ENCODE peak calls at places on chromosomes 13 and 19, in five cellular contexts. I is heart right ventricle, C is neural progenitor cell, M is gastrocnemius medialis, N is AG04450. B is an unnamed sample.

GRCh38 chr13:26460652-26461051 is 96.8 kb upstream of the WASF3 start:
- DNase-seq in I (peak), C (no peak), M (peak), N (no peak), B (no peak)

GRCh38 chr19:7947939-7948338 is 4.5 kb upstream of the TIMM44 start:
- DNase-seq in I (no peak), C (no peak), M (no peak), N (no peak), B (no peak)

GRCh38 chr19:41398603-41399002 is 985 bp downstream of the BCKDHA start:
- DNase-seq in I (no peak), C (no peak), M (no peak), N (no peak), B (no peak)

GRCh38 chr13:110262494-110262893 is 44.5 kb downstream of the COL4A1 start:
- DNase-seq in I (no peak), C (peak), M (no peak), N (no peak), B (no peak)

GRCh38 chr19:33702606-33703437 is 81.1 kb downstream of the CHST8 start:
- DNase-seq in I (no peak), C (no peak), M (no peak), N (no peak), B (no peak)

GRCh38 chr19:44948763-44949374 is 3.0 kb downstream of the APOC2 start:
- DNase-seq in I (no peak), C (no peak), M (no peak), N (no peak), B (no peak)

GRCh38 chr19:58328999-58329398 is 2.2 kb downstream of the ZSCAN22 start:
- DNase-seq in I (no peak), C (peak), M (no peak), N (no peak), B (peak)

GRCh38 chr13:84137292-84137691 is 255.0 kb upstream of the SLITRK1 start:
- DNase-seq in I (no peak), C (no peak), M (no peak), N (no peak), B (no peak)

GRCh38 chr19:54357381-54357780 is 7.3 kb downstream of the LAIR1 start:
- DNase-seq in I (no peak), C (no peak), M (no peak), N (no peak), B (no peak)

GRCh38 chr13:113852536-113853517 is 11.0 kb downstream of the GAS6 start:
- DNase-seq in I (no peak), C (no peak), M (no peak), N (no peak), B (peak)

GRCh38 chr13:50334092-50334778 is 319.0 kb downstream of the KCNRG start:
- DNase-seq in I (no peak), C (no peak), M (no peak), N (no peak), B (no peak)

GRCh38 chr13:114296448-114296847 is 15.0 kb downstream of the UPF3A start:
- DNase-seq in I (no peak), C (no peak), M (no peak), N (no peak), B (no peak)

GRCh38 chr19:3606174-3606689 is 443 bp downstream of the TBXA2R start:
- DNase-seq in I (no peak), C (peak), M (no peak), N (no peak), B (no peak)

GRCh38 chr13:90696656-90697055 is 650.8 kb upstream of the MIR17HG start:
- DNase-seq in I (no peak), C (no peak), M (no peak), N (no peak), B (no peak)

GRCh38 chr19:16915734-16916133 is 26.9 kb downstream of the F2RL3 start:
- DNase-seq in I (no peak), C (no peak), M (no peak), N (no peak), B (no peak)

GRCh38 chr13:64928704-64929499 is 2301.2 kb downstream of the PCDH9 start:
- DNase-seq in I (no peak), C (no peak), M (no peak), N (peak), B (no peak)

GRCh38 chr13:110684388-110685056 is 21.4 kb downstream of the CARS2 start:
- DNase-seq in I (no peak), C (no peak), M (no peak), N (no peak), B (no peak)

GRCh38 chr19:1469936-1470863 is 8.8 kb downstream of the C19orf25 start:
- DNase-seq in I (peak), C (peak), M (no peak), N (no peak), B (no peak)

GRCh38 chr13:28792992-28793391 is 27.1 kb upstream of the MTUS2 start:
- DNase-seq in I (no peak), C (no peak), M (no peak), N (peak), B (no peak)

GRCh38 chr19:15180451-15181390 is 20.1 kb downstream of the NOTCH3 start:
- DNase-seq in I (peak), C (peak), M (no peak), N (no peak), B (no peak)

GRCh38 chr13:109569938-109570711 is 216.3 kb downstream of the IRS2 start:
- DNase-seq in I (no peak), C (no peak), M (no peak), N (no peak), B (no peak)

GRCh38 chr13:50149932-50150331 is 134.7 kb downstream of the KCNRG start:
- DNase-seq in I (no peak), C (no peak), M (no peak), N (no peak), B (no peak)

GRCh38 chr19:43572172-43572588 is 3.1 kb downstream of the XRCC1 start:
- DNase-seq in I (no peak), C (no peak), M (no peak), N (no peak), B (no peak)

GRCh38 chr13:102679449-102680132 is 15.3 kb downstream of the METTL21C start:
- DNase-seq in I (no peak), C (no peak), M (no peak), N (no peak), B (no peak)

GRCh38 chr19:4511300-4512054 is 6.8 kb downstream of the PLIN4 start:
- DNase-seq in I (no peak), C (no peak), M (no peak), N (no peak), B (no peak)

GRCh38 chr13:75356426-75356825 is 125.5 kb downstream of the TBC1D4 start:
- DNase-seq in I (no peak), C (no peak), M (no peak), N (no peak), B (no peak)

GRCh38 chr13:47175172-47175806 is 278.4 kb upstream of the HTR2A start:
- DNase-seq in I (no peak), C (no peak), M (no peak), N (peak), B (no peak)

GRCh38 chr19:55111238-55111831 is 6.1 kb downstream of the PPP1R12C start:
- DNase-seq in I (no peak), C (no peak), M (no peak), N (no peak), B (no peak)

GRCh38 chr13:99087954-99088491 is 110.2 kb upstream of the DOCK9 start:
- DNase-seq in I (no peak), C (peak), M (no peak), N (no peak), B (peak)

GRCh38 chr13:99086149-99086868 is 108.4 kb upstream of the DOCK9 start:
- DNase-seq in I (peak), C (peak), M (no peak), N (no peak), B (no peak)

GRCh38 chr13:99086869-99087129 is 108.9 kb upstream of the DOCK9 start:
- DNase-seq in I (no peak), C (no peak), M (no peak), N (no peak), B (peak)

GRCh38 chr13:99085846-99086148 is 107.9 kb upstream of the DOCK9 start:
- DNase-seq in I (no peak), C (no peak), M (no peak), N (no peak), B (no peak)

DNA sequence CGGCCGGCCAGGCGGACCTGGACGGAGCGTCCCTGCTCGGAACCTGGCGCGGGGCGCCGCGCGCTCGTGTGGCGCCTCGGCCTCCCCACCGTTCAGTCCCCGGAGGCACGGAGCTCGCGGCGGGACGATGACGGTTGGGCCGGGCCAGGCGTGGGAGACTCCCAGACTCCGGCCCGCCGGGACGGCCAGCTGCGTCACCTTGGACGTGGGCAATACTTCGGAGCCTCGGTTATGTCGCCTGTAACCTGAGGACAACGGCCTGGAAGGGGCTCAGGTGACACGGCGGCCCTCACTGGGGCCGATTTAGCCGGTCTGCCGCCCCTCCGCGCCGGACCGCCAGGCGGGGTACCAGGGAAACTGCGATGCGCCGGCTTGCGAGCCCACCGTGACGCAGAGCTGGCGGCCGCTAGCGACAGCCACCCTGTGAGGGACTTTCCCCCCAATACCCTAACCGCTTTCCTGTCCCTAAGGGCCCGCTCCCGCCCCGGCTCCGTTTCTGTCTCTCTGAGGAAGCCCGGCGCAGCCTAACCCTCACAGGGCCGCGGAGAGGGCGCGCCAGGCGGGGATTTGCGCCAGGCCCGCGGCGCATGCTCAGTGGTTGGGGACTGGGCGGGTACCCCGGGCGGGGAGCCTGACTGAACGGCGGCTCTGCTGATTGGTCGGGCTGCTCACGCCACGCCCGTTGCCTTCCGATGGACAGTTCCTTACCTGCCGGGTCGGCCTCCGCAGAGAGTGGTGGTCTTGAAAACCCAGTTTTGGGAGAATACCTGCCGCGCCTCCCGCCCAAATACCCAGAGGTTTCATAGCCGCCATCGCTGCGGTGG is 109.5 kb upstream of the DOCK9 start:
- DNase-seq in I (peak), C (peak), M (peak), N (peak), B (peak)
- TF ChIP-seq CTCF in I (peak), C (peak), M (peak), N (no peak), B (peak)

DNA sequence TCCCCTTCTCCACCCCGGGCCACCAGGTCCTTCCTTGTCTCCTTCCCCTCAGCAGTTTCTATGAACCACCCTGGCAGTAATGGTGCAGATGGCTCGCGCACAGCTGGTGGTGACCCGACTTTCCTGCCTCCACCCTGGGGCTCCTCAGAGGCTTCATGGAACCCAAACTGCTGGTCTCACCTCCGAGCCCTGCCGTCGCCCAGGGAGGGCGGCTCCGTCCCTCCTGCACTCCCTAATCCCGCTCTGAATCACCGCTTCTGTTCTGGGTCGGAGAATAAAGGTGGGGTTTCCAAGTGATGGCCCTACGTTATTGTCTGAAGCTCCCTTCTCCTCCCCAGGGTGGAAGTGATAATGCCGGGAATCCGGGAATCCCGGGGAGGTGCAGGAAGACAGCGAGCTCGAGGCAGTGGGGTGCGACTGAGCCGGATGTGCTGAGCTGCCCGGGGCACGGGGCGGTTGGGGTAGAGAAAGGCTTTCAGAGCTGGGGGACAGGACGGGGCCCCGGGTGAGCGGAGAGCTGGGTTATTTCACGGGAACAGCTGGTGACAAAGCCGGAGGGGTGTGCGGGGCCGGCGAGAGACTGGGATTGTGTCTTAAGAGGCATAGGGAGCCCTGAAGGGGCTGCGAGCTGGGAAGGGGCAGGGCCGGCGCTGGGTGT is 711 bp downstream of the FUT2 start:
- DNase-seq in I (no peak), C (peak), M (no peak), N (no peak), B (no peak)
- H3K27ac ChIP-seq in I (no peak), C (no peak), M (no peak), N (no peak), B (peak)

DNA sequence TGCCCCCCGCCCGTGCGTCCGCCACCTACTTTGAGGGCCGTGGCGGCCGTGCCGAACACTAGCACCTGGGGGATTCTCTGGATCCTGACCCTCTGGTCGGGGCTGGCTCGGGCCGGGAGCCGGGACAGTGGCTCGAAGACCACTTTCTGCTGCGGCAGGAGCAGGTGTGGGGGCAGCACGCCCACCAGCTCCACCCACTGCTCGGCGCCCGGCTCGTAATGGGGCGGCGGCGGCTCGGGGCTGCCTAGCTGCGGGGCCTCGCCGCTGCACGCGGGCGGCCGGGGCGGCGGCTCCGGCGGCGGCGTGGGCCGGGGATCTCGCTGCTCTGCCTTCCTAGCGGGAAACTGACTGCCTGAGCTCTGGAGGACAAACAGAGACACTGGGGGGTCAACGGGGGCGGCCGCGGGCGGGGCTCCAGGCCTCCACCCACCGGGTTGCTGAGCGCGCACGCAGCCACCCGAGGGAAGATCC is 26.4 kb downstream of the DCAF15 start:
- DNase-seq in I (no peak), C (no peak), M (no peak), N (no peak), B (no peak)
- H3K4me3 ChIP-seq in I (peak), C (peak), M (peak), N (no peak), B (peak)

DNA sequence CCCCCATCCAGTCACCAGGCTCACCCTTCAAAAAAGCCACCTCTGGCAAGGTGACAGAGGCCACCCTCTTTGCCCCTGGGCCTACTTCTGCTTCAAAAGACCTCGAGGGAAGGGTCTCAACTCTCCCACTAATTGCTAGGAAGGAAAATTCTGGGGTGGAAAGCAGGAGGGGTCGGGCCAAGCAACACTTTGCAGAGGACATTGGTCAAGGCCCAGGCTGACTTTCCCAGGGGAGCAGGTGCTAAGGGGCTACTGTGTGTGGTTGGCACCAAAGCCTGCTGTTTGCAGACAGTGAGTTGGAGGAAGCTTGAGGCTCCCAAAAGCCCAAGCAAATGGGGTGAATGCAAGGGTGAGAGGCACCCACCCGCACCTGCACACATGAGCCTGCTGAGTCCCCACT is 28.6 kb upstream of the VSTM2B start:
- DNase-seq in I (no peak), C (no peak), M (no peak), N (no peak), B (peak)
- TF ChIP-seq CTCF in I (no peak), C (no peak), M (no peak), N (no peak), B (no peak)

DNA sequence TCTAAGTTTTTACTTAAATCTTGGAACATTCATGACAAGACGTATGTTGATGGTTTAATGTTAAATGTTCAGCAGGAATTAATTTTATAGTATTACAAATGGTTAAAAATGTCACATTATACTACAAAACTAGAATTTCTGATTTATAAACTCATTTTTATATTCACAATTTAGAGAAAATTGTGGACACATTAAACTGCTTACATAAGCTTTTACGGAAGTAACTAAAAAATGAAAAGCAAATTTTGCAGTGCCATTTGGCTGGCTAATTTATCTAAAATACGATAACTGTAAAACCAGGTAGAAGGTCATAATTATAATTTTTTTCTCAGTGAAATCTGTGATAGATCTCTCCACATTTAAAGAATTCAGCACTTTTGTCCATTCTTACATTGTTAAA is 190.2 kb upstream of the GPC6 start:
- DNase-seq in I (no peak), C (no peak), M (no peak), N (no peak), B (no peak)
- H3K27ac ChIP-seq in I (no peak), C (no peak), M (no peak), N (no peak), B (no peak)

GRCh38 chr13:99434258-99434788 is 66.9 kb upstream of the TM9SF2 start:
- DNase-seq in I (no peak), C (no peak), M (no peak), N (no peak), B (no peak)
- H3K4me3 ChIP-seq in I (no peak), C (no peak), M (no peak), N (no peak), B (no peak)

DNA sequence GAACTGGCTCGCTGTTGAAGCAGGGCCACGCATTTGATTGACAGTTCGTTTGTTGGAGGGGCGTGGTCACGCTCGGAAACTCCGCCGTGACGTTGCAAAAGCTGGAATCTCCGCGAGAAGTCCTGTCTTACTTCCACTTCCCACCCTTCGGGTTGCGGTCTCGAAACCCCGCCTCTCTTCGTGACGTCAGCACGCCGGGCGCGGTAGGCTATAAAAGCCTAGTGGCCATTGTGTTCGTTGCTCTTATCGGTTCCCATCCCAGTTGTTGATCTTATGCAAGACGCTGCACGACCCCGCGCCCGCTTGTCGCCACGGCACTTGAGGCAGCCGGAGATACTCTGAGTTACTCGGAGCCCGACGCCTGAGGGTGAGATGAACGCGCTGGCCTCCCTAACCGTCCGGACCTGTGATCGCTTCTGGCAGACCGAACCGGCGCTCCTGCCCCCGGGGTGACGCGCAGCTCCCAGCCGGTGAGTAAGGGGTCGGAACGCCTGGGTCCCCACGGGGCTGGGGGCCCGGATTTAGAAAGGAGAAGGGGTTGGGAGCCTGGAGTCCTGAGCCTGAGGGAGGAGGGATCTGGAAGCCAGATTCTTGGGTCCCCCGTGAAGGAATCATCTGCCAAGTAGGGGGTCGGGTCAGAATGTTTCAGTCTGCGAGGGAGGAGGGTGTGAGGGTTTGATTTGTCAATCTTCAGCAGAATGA is at the start of gene PPP1R15A:
- DNase-seq in I (peak), C (peak), M (peak), N (peak), B (peak)
- TF ChIP-seq CTCF in I (no peak), C (peak), M (peak), N (no peak), B (no peak)

B was measured in dorsolateral prefrontal cortex.